ENCODE peak calls at places on chromosomes 16 and 17, in nine cellular contexts. R is tibial nerve; Y is T-cell; V is A172; K is GM13977; H is thoracic aorta; E is stimulated activated CD4-positive, alpha-beta T cell treated with anti-CD3 and anti-CD28 coated beads, Interleukin-1b, Interleukin-23, amount 100 ng/mL, for 48 hours; L is glomerular endothelial cell; U is amygdala. D is an unnamed sample.

GRCh38 chr17:45801386-45801785 is 17.3 kb downstream of the CRHR1 start:
- DNase-seq in R (no peak), Y (no peak), V (no peak), K (no peak), H (no peak), E (no peak), L (no peak), U (no peak), D (no peak)

GRCh38 chr17:1217030-1217429 is 37.2 kb upstream of the ABR start:
- DNase-seq in R (no peak), Y (no peak), V (no peak), K (no peak), H (no peak), E (no peak), L (no peak), U (no peak), D (no peak)

GRCh38 chr16:57297856-57298255 is 13.4 kb upstream of the PLLP start:
- DNase-seq in R (no peak), Y (peak), V (no peak), K (no peak), H (no peak), E (peak), L (no peak), U (no peak), D (no peak)

GRCh38 chr17:74417178-74418045 is 14.5 kb upstream of the GPRC5C start:
- DNase-seq in R (no peak), Y (no peak), V (peak), K (peak), H (no peak), E (peak), L (no peak), U (no peak), D (peak)

GRCh38 chr17:59365383-59365981 is 34.0 kb downstream of the YPEL2 start:
- DNase-seq in R (no peak), Y (no peak), V (no peak), K (no peak), H (no peak), E (peak), L (no peak), U (peak), D (no peak)

GRCh38 chr16:30762991-30763725 is 1.0 kb downstream of the RNF40 start:
- DNase-seq in R (no peak), Y (no peak), V (no peak), K (no peak), H (no peak), E (no peak), L (no peak), U (no peak), D (no peak)

GRCh38 chr17:40106760-40107265 is 6.4 kb upstream of the NR1D1 start:
- DNase-seq in R (no peak), Y (no peak), V (no peak), K (no peak), H (no peak), E (no peak), L (no peak), U (no peak), D (no peak)

GRCh38 chr16:78874241-78874983 is 726.1 kb downstream of the MAF start:
- DNase-seq in R (no peak), Y (no peak), V (no peak), K (no peak), H (no peak), E (no peak), L (no peak), U (no peak), D (no peak)

GRCh38 chr17:81139965-81140364 is 25.3 kb upstream of the PVALEF start:
- DNase-seq in R (no peak), Y (no peak), V (no peak), K (no peak), H (no peak), E (no peak), L (no peak), U (no peak), D (no peak)

GRCh38 chr17:49556183-49556943 is 19.3 kb upstream of the NXPH3 start:
- DNase-seq in R (peak), Y (peak), V (peak), K (peak), H (no peak), E (peak), L (no peak), U (peak), D (peak)

GRCh38 chr16:73560497-73560896 is 512.6 kb upstream of the ZFHX3 start:
- DNase-seq in R (no peak), Y (no peak), V (no peak), K (no peak), H (no peak), E (no peak), L (no peak), U (no peak), D (no peak)

D was measured in choroid plexus epithelial cell.